ENCODE peak calls at places on chromosomes 16 and 17, in nine cellular contexts. A, F, C, U, O, T, Q, B and G are unnamed samples. For H3K4me1, the result is how much of the 10 kb centered on the place peaks cover.

GRCh38 chr17:43430936-43431649 is 32.3 kb downstream of the ARL4D start:
- DNase-seq in A (no peak), F (no peak), C (peak), U (no peak), O (no peak), T (no peak), Q (no peak), B (no peak), G (no peak)

GRCh38 chr17:40122944-40123810 is 1.4 kb downstream of the MSL1 start:
- DNase-seq in A (peak), F (peak), C (peak), U (peak), O (peak), T (no peak), Q (peak), B (peak), G (peak)

GRCh38 chr16:71360378-71360777 is 1.9 kb downstream of the CALB2 start:
- DNase-seq in A (peak), F (no peak), C (no peak), U (no peak), O (peak), T (peak), Q (no peak), B (no peak), G (peak)

GRCh38 chr17:32692179-32692578 is 184.7 kb downstream of the MYO1D start:
- DNase-seq in A (no peak), F (no peak), C (no peak), U (no peak), O (no peak), T (no peak), Q (no peak), B (no peak), G (no peak)

GRCh38 chr17:82020874-82021727 is 1.6 kb downstream of the CENPX start:
- DNase-seq in A (peak), F (peak), C (peak), U (peak), O (peak), T (peak), Q (peak), B (peak), G (peak)

GRCh38 chr16:29925173-29925804 is 737 bp downstream of the KCTD13 start:
- DNase-seq in A (no peak), F (no peak), C (peak), U (peak), O (peak), T (no peak), Q (no peak), B (no peak), G (no peak)

GRCh38 chr16:67311607-67312449 is 14.7 kb downstream of the KCTD19 start:
- DNase-seq in A (peak), F (no peak), C (no peak), U (no peak), O (peak), T (peak), Q (no peak), B (peak), G (peak)

GRCh38 chr17:51510940-51511339 is 250.6 kb downstream of the UTP18 start:
- DNase-seq in A (no peak), F (no peak), C (no peak), U (no peak), O (no peak), T (no peak), Q (no peak), B (no peak), G (no peak)

GRCh38 chr16:50400967-50401348 is 32.2 kb upstream of the BRD7 start:
- DNase-seq in A (no peak), F (no peak), C (no peak), U (no peak), O (peak), T (no peak), Q (no peak), B (no peak), G (no peak)

GRCh38 chr16:83813818-83814653 is 6.3 kb downstream of the HSBP1 start:
- DNase-seq in A (peak), F (peak), C (peak), U (peak), O (peak), T (no peak), Q (peak), B (no peak), G (peak)

GRCh38 chr17:933168-934083 is 46.1 kb downstream of the NXN start:
- DNase-seq in A (peak), F (no peak), C (peak), U (peak), O (peak), T (peak), Q (no peak), B (no peak), G (peak)

GRCh38 chr16:67659675-67660563 is at the start of gene ACD:
- DNase-seq in A (peak), F (peak), C (peak), U (peak), O (peak), T (peak), Q (peak), B (peak), G (peak)

GRCh38 chr17:42010898-42011516 is 6.2 kb downstream of the DNAJC7 start:
- DNase-seq in A (peak), F (no peak), C (peak), U (peak), O (peak), T (no peak), Q (no peak), B (peak), G (no peak)

GRCh38 chr17:42005128-42005527 is 12.1 kb downstream of the DNAJC7 start:
- DNase-seq in A (no peak), F (no peak), C (no peak), U (no peak), O (peak), T (no peak), Q (no peak), B (no peak), G (no peak)

GRCh38 chr17:42009170-42009569 is 8.1 kb downstream of the DNAJC7 start:
- DNase-seq in A (no peak), F (peak), C (peak), U (peak), O (peak), T (no peak), Q (peak), B (no peak), G (no peak)
- H3K4me1 ChIP-seq in A (under half), F (under half), C (under half), U (under half), O (half or more), T (under half), Q (under half), B (under half), G (under half)

DNA sequence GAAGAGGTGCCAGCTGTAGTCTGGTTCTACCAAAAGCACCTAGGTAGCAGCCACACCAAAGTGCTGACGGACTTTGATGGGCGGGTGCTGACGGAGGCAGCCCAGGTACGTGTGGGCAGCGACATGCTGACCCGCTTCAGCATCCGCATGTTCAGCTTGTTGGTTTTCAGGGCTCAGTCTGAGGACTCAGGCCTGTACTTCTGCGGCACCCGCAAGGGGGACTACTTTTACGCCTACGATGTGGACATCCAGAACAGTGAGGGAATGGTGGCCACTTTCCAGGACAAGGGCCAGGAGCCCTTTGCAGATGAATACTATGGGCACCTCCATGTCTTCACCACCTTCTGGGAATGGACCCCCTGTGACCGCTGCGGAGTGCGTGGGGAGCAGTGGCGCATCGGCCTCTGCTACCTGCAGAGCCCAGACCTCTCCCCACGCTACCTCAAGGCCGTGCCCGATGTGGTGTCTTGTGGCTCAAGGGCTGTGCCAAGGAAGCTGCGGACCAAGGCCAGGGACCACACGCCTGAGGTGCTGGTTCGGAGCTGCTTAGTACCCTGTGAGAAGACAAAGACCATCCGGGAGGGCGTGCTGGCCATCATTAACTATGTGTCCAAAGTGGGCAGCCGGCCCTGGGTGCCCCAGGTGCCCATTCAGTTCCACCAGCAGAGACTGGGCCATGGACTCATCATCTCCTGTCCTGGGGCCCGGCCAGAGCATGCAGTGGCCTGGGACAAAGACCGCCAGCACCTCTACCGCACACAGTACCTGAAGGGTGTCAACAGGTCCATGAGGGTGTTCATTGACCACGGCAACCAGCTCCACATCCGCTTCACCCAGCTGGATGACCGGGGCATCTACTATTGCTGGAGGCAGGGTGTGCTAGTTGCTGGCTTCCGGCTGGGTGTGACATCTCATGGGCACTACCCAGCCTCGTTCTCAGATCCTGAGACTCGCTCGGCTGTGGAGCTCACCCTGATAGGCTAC is 5.0 kb upstream of the EFTUD2 start:
- DNase-seq in A (no peak), F (no peak), C (no peak), U (no peak), O (no peak), T (no peak), Q (no peak), B (no peak), G (no peak)
- TF ChIP-seq EZH2phosphoT487 in A (no peak), F (no peak), C (no peak), U (no peak), O (no peak), T (no peak), Q (no peak), B (no peak), G (no peak)

DNA sequence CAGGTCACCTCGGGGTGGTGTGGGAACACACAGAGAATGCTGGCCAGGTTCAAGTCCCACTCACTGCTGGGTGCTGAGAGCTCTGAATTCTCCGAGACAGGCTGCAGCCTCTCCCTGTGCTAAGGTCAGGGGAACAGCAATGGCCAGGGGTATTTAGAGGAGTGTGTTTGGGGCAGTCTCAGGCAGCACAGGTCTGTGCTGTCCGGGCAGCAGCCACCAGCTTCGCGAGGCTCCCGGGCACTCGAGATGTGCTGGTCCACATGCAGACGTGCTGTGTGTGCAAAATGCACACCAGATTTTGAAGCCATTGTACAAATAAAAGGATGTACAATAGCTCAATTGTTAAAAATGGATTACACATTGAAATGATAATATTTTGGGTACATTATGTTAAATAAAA is 7.1 kb downstream of the NHERF1 start:
- DNase-seq in A (no peak), F (no peak), C (no peak), U (no peak), O (no peak), T (no peak), Q (no peak), B (no peak), G (no peak)
- H3K4me2 ChIP-seq in A (no peak), F (no peak), C (no peak), U (no peak), O (no peak), T (no peak), Q (peak), B (no peak), G (peak)

GRCh38 chr17:10114931-10115535 is 83.4 kb downstream of the GAS7 start:
- DNase-seq in A (peak), F (peak), C (no peak), U (no peak), O (peak), T (no peak), Q (no peak), B (peak), G (peak)

GRCh38 chr17:10117085-10117484 is 81.3 kb downstream of the GAS7 start:
- DNase-seq in A (no peak), F (no peak), C (no peak), U (no peak), O (no peak), T (no peak), Q (no peak), B (no peak), G (no peak)

GRCh38 chr17:10116267-10116666 is 82.1 kb downstream of the GAS7 start:
- DNase-seq in A (no peak), F (no peak), C (no peak), U (no peak), O (no peak), T (no peak), Q (no peak), B (no peak), G (no peak)

GRCh38 chr17:10116676-10117075 is 81.7 kb downstream of the GAS7 start:
- DNase-seq in A (no peak), F (no peak), C (no peak), U (no peak), O (no peak), T (no peak), Q (no peak), B (no peak), G (no peak)

GRCh38 chr17:10115536-10115932 is 82.9 kb downstream of the GAS7 start:
- DNase-seq in A (no peak), F (no peak), C (no peak), U (no peak), O (peak), T (no peak), Q (no peak), B (no peak), G (no peak)
- H3K4me1 ChIP-seq in A (under half), F (under half), C (under half), U (under half), O (under half), T (half or more), Q (under half), B (under half), G (under half)